ENCODE peak calls at places on chromosomes 13 and 19, in ten cellular contexts. One of them, this sample, is unnamed.

GRCh38 chr19:31586282-31586681 is 237.0 kb upstream of the TSHZ3 start:
- DNase-seq in ovary: no peak
- DNase-seq in fibroblast of mammary gland: no peak
- DNase-seq in sigmoid colon: no peak
- DNase-seq in nephron progenitor cell: no peak
- DNase-seq in AG10803: no peak
- DNase-seq in adrenal gland: no peak
- DNase-seq in progenitor cell of endocrine pancreas: no peak
- DNase-seq in fibroblast of lung: peak
- DNase-seq in AG04450: peak
- DNase-seq in this sample: no peak

GRCh38 chr19:6608950-6609349 is 18.0 kb upstream of the CD70 start:
- DNase-seq in AG04450: no peak
- DNase-seq in fibroblast of mammary gland: peak
- DNase-seq in fibroblast of lung: no peak
- DNase-seq in nephron progenitor cell: no peak
- DNase-seq in ovary: no peak
- DNase-seq in sigmoid colon: no peak
- DNase-seq in progenitor cell of endocrine pancreas: no peak
- DNase-seq in AG10803: peak
- DNase-seq in adrenal gland: no peak
- DNase-seq in this sample: no peak

GRCh38 chr19:18156841-18157464 is 4.0 kb downstream of the PIK3R2 start:
- DNase-seq in nephron progenitor cell: no peak
- DNase-seq in sigmoid colon: peak
- DNase-seq in adrenal gland: peak
- DNase-seq in ovary: peak
- DNase-seq in AG10803: peak
- DNase-seq in progenitor cell of endocrine pancreas: no peak
- DNase-seq in fibroblast of lung: peak
- DNase-seq in AG04450: peak
- DNase-seq in fibroblast of mammary gland: peak
- DNase-seq in this sample: no peak

GRCh38 chr19:3466630-3467029 is 13.7 kb downstream of the SMIM24 start:
- DNase-seq in sigmoid colon: no peak
- DNase-seq in ovary: no peak
- DNase-seq in AG10803: no peak
- DNase-seq in fibroblast of mammary gland: no peak
- DNase-seq in fibroblast of lung: no peak
- DNase-seq in AG04450: no peak
- DNase-seq in progenitor cell of endocrine pancreas: no peak
- DNase-seq in nephron progenitor cell: no peak
- DNase-seq in adrenal gland: no peak
- DNase-seq in this sample: no peak

GRCh38 chr19:43743059-43743458 is 11.7 kb downstream of the SMG9 start:
- DNase-seq in AG10803: peak
- DNase-seq in AG04450: no peak
- DNase-seq in adrenal gland: no peak
- DNase-seq in sigmoid colon: no peak
- DNase-seq in nephron progenitor cell: no peak
- DNase-seq in ovary: no peak
- DNase-seq in progenitor cell of endocrine pancreas: no peak
- DNase-seq in fibroblast of mammary gland: peak
- DNase-seq in fibroblast of lung: peak
- DNase-seq in this sample: no peak

GRCh38 chr13:31372454-31372853 is 172.7 kb downstream of the B3GLCT start:
- DNase-seq in progenitor cell of endocrine pancreas: no peak
- DNase-seq in fibroblast of mammary gland: no peak
- DNase-seq in nephron progenitor cell: no peak
- DNase-seq in AG10803: no peak
- DNase-seq in adrenal gland: no peak
- DNase-seq in fibroblast of lung: no peak
- DNase-seq in ovary: no peak
- DNase-seq in AG04450: no peak
- DNase-seq in sigmoid colon: no peak
- DNase-seq in this sample: no peak

GRCh38 chr19:18427080-18427751 is 8.0 kb downstream of the SSBP4 start:
- DNase-seq in AG10803: no peak
- DNase-seq in sigmoid colon: peak
- DNase-seq in progenitor cell of endocrine pancreas: no peak
- DNase-seq in fibroblast of lung: no peak
- DNase-seq in fibroblast of mammary gland: no peak
- DNase-seq in AG04450: no peak
- DNase-seq in adrenal gland: no peak
- DNase-seq in nephron progenitor cell: no peak
- DNase-seq in ovary: no peak
- DNase-seq in this sample: no peak

GRCh38 chr19:33052352-33052972 is 12.2 kb downstream of the RHPN2 start:
- DNase-seq in nephron progenitor cell: no peak
- DNase-seq in adrenal gland: no peak
- DNase-seq in AG10803: peak
- DNase-seq in ovary: peak
- DNase-seq in progenitor cell of endocrine pancreas: no peak
- DNase-seq in fibroblast of mammary gland: peak
- DNase-seq in AG04450: no peak
- DNase-seq in fibroblast of lung: peak
- DNase-seq in sigmoid colon: no peak
- DNase-seq in this sample: no peak

GRCh38 chr19:42274065-42274682 is 5.1 kb downstream of the CIC start:
- DNase-seq in progenitor cell of endocrine pancreas: no peak
- DNase-seq in fibroblast of lung: no peak
- DNase-seq in ovary: no peak
- DNase-seq in AG04450: no peak
- DNase-seq in nephron progenitor cell: no peak
- DNase-seq in sigmoid colon: peak
- DNase-seq in AG10803: no peak
- DNase-seq in fibroblast of mammary gland: no peak
- DNase-seq in adrenal gland: no peak
- DNase-seq in this sample: no peak

GRCh38 chr19:42273407-42274064 is 4.5 kb downstream of the CIC start:
- DNase-seq in progenitor cell of endocrine pancreas: no peak
- DNase-seq in sigmoid colon: peak
- DNase-seq in ovary: no peak
- DNase-seq in fibroblast of lung: no peak
- DNase-seq in AG10803: no peak
- DNase-seq in adrenal gland: no peak
- DNase-seq in fibroblast of mammary gland: no peak
- DNase-seq in AG04450: no peak
- DNase-seq in nephron progenitor cell: no peak
- DNase-seq in this sample: no peak

GRCh38 chr19:42271861-42272534 is 2.9 kb downstream of the CIC start:
- DNase-seq in fibroblast of mammary gland: no peak
- DNase-seq in progenitor cell of endocrine pancreas: no peak
- DNase-seq in ovary: peak
- DNase-seq in sigmoid colon: peak
- DNase-seq in fibroblast of lung: no peak
- DNase-seq in nephron progenitor cell: no peak
- DNase-seq in AG04450: no peak
- DNase-seq in AG10803: no peak
- DNase-seq in adrenal gland: no peak
- DNase-seq in this sample: no peak

GRCh38 chr19:42272535-42272897 is 3.5 kb downstream of the CIC start:
- DNase-seq in sigmoid colon: no peak
- DNase-seq in nephron progenitor cell: peak
- DNase-seq in adrenal gland: no peak
- DNase-seq in fibroblast of mammary gland: no peak
- DNase-seq in progenitor cell of endocrine pancreas: no peak
- DNase-seq in AG10803: no peak
- DNase-seq in AG04450: no peak
- DNase-seq in fibroblast of lung: no peak
- DNase-seq in ovary: no peak
- DNase-seq in this sample: no peak

DNA sequence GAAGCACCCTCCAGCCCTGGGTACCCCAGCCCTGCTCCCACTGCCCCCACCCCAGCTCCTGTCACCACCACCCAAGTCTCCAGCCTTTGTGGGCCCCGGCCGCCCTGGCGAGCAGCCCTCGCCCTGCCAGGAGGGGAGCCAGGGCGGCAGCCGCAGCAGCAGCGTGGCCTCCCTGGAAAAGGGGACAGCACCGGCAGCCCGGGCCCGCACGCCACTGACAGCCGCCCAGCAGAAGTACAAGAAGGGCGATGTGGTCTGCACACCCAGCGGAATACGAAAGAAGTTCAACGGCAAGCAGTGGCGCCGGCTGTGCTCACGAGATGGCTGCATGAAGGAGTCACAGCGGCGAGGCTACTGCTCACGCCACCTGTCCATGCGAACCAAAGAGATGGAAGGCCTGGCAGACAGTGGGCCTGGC is 3.9 kb downstream of the CIC start:
- DNase-seq in fibroblast of lung: no peak
- DNase-seq in AG04450: no peak
- DNase-seq in adrenal gland: no peak
- DNase-seq in AG10803: no peak
- DNase-seq in fibroblast of mammary gland: no peak
- DNase-seq in ovary: no peak
- DNase-seq in nephron progenitor cell: no peak
- DNase-seq in sigmoid colon: peak
- DNase-seq in progenitor cell of endocrine pancreas: no peak
- DNase-seq in this sample: no peak
- TF ChIP-seq CTCF in fibroblast of lung: no peak
- TF ChIP-seq CTCF in AG04450: no peak
- TF ChIP-seq CTCF in adrenal gland: no peak
- TF ChIP-seq CTCF in AG10803: no peak
- TF ChIP-seq CTCF in fibroblast of mammary gland: no peak
- TF ChIP-seq CTCF in ovary: no peak
- TF ChIP-seq CTCF in nephron progenitor cell: no peak
- TF ChIP-seq CTCF in sigmoid colon: no peak
- TF ChIP-seq CTCF in progenitor cell of endocrine pancreas: no peak
- TF ChIP-seq CTCF in this sample: no peak

GRCh38 chr19:1507763-1508506 is 4.9 kb downstream of the ADAMTSL5 start:
- DNase-seq in fibroblast of lung: peak
- DNase-seq in nephron progenitor cell: peak
- DNase-seq in sigmoid colon: peak
- DNase-seq in AG10803: peak
- DNase-seq in fibroblast of mammary gland: peak
- DNase-seq in ovary: peak
- DNase-seq in AG04450: peak
- DNase-seq in progenitor cell of endocrine pancreas: peak
- DNase-seq in adrenal gland: peak
- DNase-seq in this sample: peak
- TF ChIP-seq CTCF in fibroblast of lung: no peak
- TF ChIP-seq CTCF in nephron progenitor cell: no peak
- TF ChIP-seq CTCF in sigmoid colon: no peak
- TF ChIP-seq CTCF in AG10803: no peak
- TF ChIP-seq CTCF in fibroblast of mammary gland: no peak
- TF ChIP-seq CTCF in ovary: no peak
- TF ChIP-seq CTCF in AG04450: no peak
- TF ChIP-seq CTCF in progenitor cell of endocrine pancreas: no peak
- TF ChIP-seq CTCF in adrenal gland: no peak
- TF ChIP-seq CTCF in this sample: no peak

DNA sequence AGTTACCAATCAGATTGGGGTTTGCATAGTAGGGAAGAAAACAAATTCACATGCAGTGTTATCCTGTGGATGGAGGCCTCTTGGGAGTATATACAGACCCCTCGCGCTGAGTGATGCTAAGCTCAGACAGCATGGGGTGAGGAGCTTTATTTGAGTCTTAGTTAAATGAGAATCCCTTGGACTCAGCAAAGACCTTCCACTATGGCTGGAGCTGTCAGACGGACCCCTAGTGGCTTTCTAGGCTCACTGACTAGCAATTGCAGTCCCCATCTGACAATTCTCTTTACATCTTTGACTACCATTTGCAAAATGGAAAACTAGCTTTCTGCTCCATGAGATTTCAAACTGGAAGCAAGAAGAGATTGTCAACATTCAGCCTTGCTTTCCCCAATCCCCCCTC is 90.4 kb downstream of the STOML3 start:
- DNase-seq in fibroblast of mammary gland: no peak
- DNase-seq in AG10803: no peak
- DNase-seq in adrenal gland: no peak
- DNase-seq in sigmoid colon: no peak
- DNase-seq in AG04450: no peak
- DNase-seq in fibroblast of lung: no peak
- DNase-seq in nephron progenitor cell: no peak
- DNase-seq in ovary: no peak
- DNase-seq in progenitor cell of endocrine pancreas: no peak
- DNase-seq in this sample: peak
- TF ChIP-seq CTCF in fibroblast of mammary gland: peak
- TF ChIP-seq CTCF in AG10803: no peak
- TF ChIP-seq CTCF in adrenal gland: no peak
- TF ChIP-seq CTCF in sigmoid colon: no peak
- TF ChIP-seq CTCF in AG04450: peak
- TF ChIP-seq CTCF in fibroblast of lung: no peak
- TF ChIP-seq CTCF in nephron progenitor cell: peak
- TF ChIP-seq CTCF in ovary: no peak
- TF ChIP-seq CTCF in progenitor cell of endocrine pancreas: peak
- TF ChIP-seq CTCF in this sample: peak

GRCh38 chr19:51108805-51109146 is 567 bp upstream of the CTU1 start:
- DNase-seq in fibroblast of lung: no peak
- DNase-seq in nephron progenitor cell: no peak
- DNase-seq in ovary: no peak
- DNase-seq in fibroblast of mammary gland: no peak
- DNase-seq in adrenal gland: no peak
- DNase-seq in AG10803: no peak
- DNase-seq in sigmoid colon: no peak
- DNase-seq in progenitor cell of endocrine pancreas: no peak
- DNase-seq in AG04450: no peak
- DNase-seq in this sample: no peak

GRCh38 chr19:51114087-51114714 is 6.0 kb upstream of the CTU1 start:
- DNase-seq in ovary: no peak
- DNase-seq in fibroblast of lung: no peak
- DNase-seq in sigmoid colon: no peak
- DNase-seq in progenitor cell of endocrine pancreas: no peak
- DNase-seq in adrenal gland: no peak
- DNase-seq in AG04450: no peak
- DNase-seq in fibroblast of mammary gland: no peak
- DNase-seq in nephron progenitor cell: no peak
- DNase-seq in AG10803: no peak
- DNase-seq in this sample: no peak

GRCh38 chr19:51110666-51110971 is 2.4 kb upstream of the CTU1 start:
- DNase-seq in ovary: no peak
- DNase-seq in adrenal gland: no peak
- DNase-seq in AG10803: no peak
- DNase-seq in AG04450: no peak
- DNase-seq in progenitor cell of endocrine pancreas: no peak
- DNase-seq in fibroblast of lung: no peak
- DNase-seq in sigmoid colon: no peak
- DNase-seq in nephron progenitor cell: no peak
- DNase-seq in fibroblast of mammary gland: no peak
- DNase-seq in this sample: no peak

GRCh38 chr19:51108066-51108804 is at the start of gene CTU1:
- DNase-seq in fibroblast of mammary gland: peak
- DNase-seq in sigmoid colon: peak
- DNase-seq in progenitor cell of endocrine pancreas: peak
- DNase-seq in nephron progenitor cell: peak
- DNase-seq in ovary: peak
- DNase-seq in fibroblast of lung: peak
- DNase-seq in AG04450: peak
- DNase-seq in AG10803: peak
- DNase-seq in adrenal gland: peak
- DNase-seq in this sample: peak

DNA sequence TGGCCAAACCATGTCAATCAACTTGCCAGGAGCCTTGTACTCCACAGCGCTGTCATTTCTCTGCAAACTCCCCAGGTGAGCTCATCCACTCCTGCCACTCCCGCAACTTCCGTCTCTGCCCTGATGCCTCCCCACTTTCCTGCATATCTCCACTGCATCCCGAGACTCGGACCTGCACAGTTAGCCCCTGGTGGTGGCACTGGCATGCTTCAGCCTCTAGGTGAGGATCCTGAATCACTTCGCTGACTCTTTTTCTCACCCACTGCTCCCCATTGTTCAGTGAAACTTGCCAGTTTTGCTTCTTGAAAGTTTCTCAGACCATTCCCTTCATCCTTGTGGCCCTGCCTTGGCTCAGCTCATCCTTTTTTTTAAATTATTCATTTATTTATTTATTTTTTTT is 3.4 kb upstream of the CTU1 start:
- DNase-seq in progenitor cell of endocrine pancreas: no peak
- DNase-seq in nephron progenitor cell: peak
- DNase-seq in fibroblast of lung: no peak
- DNase-seq in sigmoid colon: no peak
- DNase-seq in AG10803: no peak
- DNase-seq in ovary: no peak
- DNase-seq in adrenal gland: no peak
- DNase-seq in AG04450: no peak
- DNase-seq in fibroblast of mammary gland: no peak
- DNase-seq in this sample: no peak
- TF ChIP-seq CTCF in progenitor cell of endocrine pancreas: peak
- TF ChIP-seq CTCF in nephron progenitor cell: peak
- TF ChIP-seq CTCF in fibroblast of lung: no peak
- TF ChIP-seq CTCF in sigmoid colon: no peak
- TF ChIP-seq CTCF in AG10803: no peak
- TF ChIP-seq CTCF in ovary: no peak
- TF ChIP-seq CTCF in adrenal gland: no peak
- TF ChIP-seq CTCF in AG04450: peak
- TF ChIP-seq CTCF in fibroblast of mammary gland: peak
- TF ChIP-seq CTCF in this sample: no peak